ENCODE peak calls at places on chromosomes 1 and 21, in nine cellular contexts. T, D, L, J, N, Q, V, Z and G are unnamed samples.
A peak's percentile ranks its signal among the peaks of the same experiment; 100 is the strongest.

GRCh38 chr21:44779417-44780139 is 22.0 kb downstream of the UBE2G2 start:
- DNase-seq in J (no peak), Z (no peak), N (no peak), D (no peak), V (no peak), L (no peak), T (no peak), Q (no peak), G (no peak)

GRCh38 chr1:205285391-205286101 is 36.0 kb downstream of the NUAK2 start:
- DNase-seq in J (no peak), Z (no peak), V (peak; percentile 76), D (peak; percentile 75), N (no peak), L (peak; percentile 54), Q (no peak), T (peak; percentile 95), G (no peak)

GRCh38 chr1:2046225-2046917 is 3.8 kb upstream of the PRKCZ start:
- DNase-seq in N (peak; percentile 78), T (peak; percentile 41), V (no peak), D (peak; percentile 75), L (peak; percentile 88), J (no peak), Q (no peak), Z (peak; percentile 92), G (peak; percentile 88)

GRCh38 chr21:36096398-36097290 is 26.8 kb downstream of the CBR1 start:
- DNase-seq in V (no peak), N (no peak), J (no peak), D (no peak), L (no peak), Q (no peak), Z (no peak), T (no peak), G (no peak)

GRCh38 chr1:30302808-30303310 is 420.5 kb downstream of the MATN1 start:
- DNase-seq in Z (peak; percentile 4), V (no peak), T (no peak), D (no peak), N (no peak), J (no peak), L (no peak), Q (no peak), G (no peak)

GRCh38 chr1:159839135-159839849 is 12.6 kb downstream of the SLAMF8 start:
- DNase-seq in L (no peak), D (no peak), N (no peak), V (peak; percentile 36), Z (no peak), J (no peak), Q (no peak), T (no peak), G (no peak)

GRCh38 chr1:47608296-47608875 is 170.5 kb downstream of the FOXD2 start:
- DNase-seq in Z (peak; percentile 10), L (no peak), Q (no peak), J (no peak), N (no peak), T (no peak), V (no peak), D (no peak), G (no peak)

GRCh38 chr1:175714350-175714749 is 29.0 kb downstream of the TNR start:
- DNase-seq in J (no peak), T (no peak), Z (no peak), Q (no peak), N (no peak), D (no peak), V (no peak), L (no peak), G (no peak)

GRCh38 chr1:1013922-1014617 is 773 bp downstream of the ISG15 start:
- DNase-seq in J (no peak), N (no peak), L (no peak), V (no peak), Z (no peak), D (peak; percentile 67), T (no peak), Q (no peak), G (no peak)

GRCh38 chr1:46461017-46461808 is 28.4 kb upstream of the DMBX1 start:
- DNase-seq in V (no peak), Z (no peak), T (no peak), J (no peak), L (no peak), Q (no peak), D (no peak), N (no peak), G (no peak)

GRCh38 chr1:24362982-24363614 is 43.9 kb downstream of the GRHL3 start:
- DNase-seq in D (no peak), N (no peak), Q (peak; percentile 7), T (no peak), J (peak; percentile 67), L (no peak), Z (no peak), V (no peak), G (no peak)

GRCh38 chr1:215819114-215819513 is 252.0 kb downstream of the KCTD3 start:
- DNase-seq in V (no peak), N (no peak), D (no peak), J (peak; percentile 33), T (no peak), Z (no peak), Q (no peak), L (no peak), G (no peak)

DNA sequence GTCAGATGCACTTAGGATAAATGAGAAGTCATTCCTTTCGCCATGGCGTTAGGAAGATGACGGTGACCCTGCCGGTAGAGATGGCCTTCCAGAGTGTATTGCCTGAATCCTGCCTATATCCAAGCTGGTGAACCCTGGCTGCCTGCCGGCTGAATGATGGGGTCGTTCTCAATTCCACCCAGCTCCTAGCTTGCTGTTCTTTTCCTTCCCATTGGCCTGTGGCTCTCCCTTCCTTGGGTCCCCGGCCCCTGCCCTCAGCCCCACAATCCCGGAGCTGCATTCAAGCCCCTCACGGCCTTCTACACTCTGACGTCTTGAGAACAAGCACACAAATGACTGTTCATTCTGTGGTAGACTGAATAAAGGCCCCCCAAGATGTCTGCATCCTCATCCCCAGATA is 28.2 kb upstream of the ZBTB21 start:
- DNase-seq in T (no peak), D (no peak), J (no peak), Q (no peak), Z (no peak), V (no peak), N (no peak), L (no peak), G (no peak)
- TF ChIP-seq CTCF in T (no peak), D (no peak), J (no peak), Q (no peak), Z (no peak), V (no peak), N (no peak), L (no peak), G (no peak)

GRCh38 chr1:54425152-54425584 is 19.0 kb upstream of the SSBP3 start:
- DNase-seq in D (no peak), Z (peak; percentile 71), N (no peak), Q (no peak), L (peak; percentile 68), J (no peak), T (no peak), V (no peak), G (no peak)
- TF ChIP-seq CTCF in D (no peak), Z (no peak), N (no peak), Q (no peak), L (no peak), J (peak; percentile 36), T (no peak), V (peak; percentile 26), G (no peak)

GRCh38 chr1:17603091-17603841 is 63.8 kb downstream of the ARHGEF10L start:
- DNase-seq in Q (no peak), J (no peak), T (no peak), Z (peak; percentile 78), D (no peak), L (peak; percentile 48), N (peak; percentile 90), V (no peak), G (peak; percentile 65)

GRCh38 chr1:17600313-17600712 is 60.8 kb downstream of the ARHGEF10L start:
- DNase-seq in N (no peak), T (no peak), V (no peak), J (no peak), Z (no peak), Q (no peak), D (no peak), L (no peak), G (no peak)

GRCh38 chr1:17598251-17598650 is 58.8 kb downstream of the ARHGEF10L start:
- DNase-seq in L (no peak), Z (no peak), J (no peak), T (no peak), Q (no peak), V (no peak), D (no peak), N (no peak), G (no peak)

GRCh38 chr1:17599301-17600300 is 60.1 kb downstream of the ARHGEF10L start:
- DNase-seq in L (peak; percentile 51), N (no peak), Z (no peak), V (no peak), D (no peak), J (no peak), T (no peak), Q (no peak), G (no peak)

DNA sequence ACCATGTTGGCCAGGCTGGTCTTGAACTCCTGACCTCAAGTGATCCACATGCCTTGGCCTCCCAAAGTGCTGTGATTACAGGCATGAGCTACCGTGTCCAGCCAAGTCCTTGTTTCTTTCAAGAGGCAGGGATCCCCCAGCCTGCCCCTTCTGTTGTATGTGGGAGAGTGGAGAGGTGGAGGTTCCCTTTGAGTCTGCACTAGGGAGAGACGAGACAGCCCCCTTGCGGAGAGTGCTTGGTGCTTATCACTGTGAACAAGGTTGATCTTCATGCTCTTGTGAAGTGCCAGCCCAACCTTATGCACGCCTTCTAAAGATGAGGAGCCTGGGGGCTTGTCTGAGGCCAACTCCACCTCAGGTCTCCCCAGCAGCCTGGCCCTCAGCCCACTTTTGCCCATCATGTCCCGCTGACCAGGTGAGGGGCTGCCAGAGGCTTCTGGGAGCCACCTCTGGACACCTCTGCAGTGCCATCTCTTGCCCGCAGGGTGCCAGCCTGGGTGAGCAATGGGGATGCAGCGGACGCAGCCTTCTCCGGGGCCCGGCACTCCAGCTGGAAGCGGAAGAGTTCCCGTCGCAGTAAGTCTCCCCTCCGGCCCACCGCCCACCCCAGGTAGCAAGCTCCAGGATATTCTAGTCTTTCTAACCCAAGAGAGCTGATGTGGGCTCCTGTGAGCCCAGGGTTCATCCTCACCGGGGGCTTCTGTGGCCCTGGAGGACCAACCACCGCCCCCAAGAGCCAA is 62.3 kb downstream of the ARHGEF10L start:
- DNase-seq in L (no peak), Q (no peak), Z (no peak), T (no peak), J (no peak), N (no peak), V (no peak), D (no peak), G (no peak)
- TF ChIP-seq CTCF in L (no peak), Q (no peak), Z (no peak), T (no peak), J (no peak), N (no peak), V (no peak), D (no peak), G (no peak)

DNA sequence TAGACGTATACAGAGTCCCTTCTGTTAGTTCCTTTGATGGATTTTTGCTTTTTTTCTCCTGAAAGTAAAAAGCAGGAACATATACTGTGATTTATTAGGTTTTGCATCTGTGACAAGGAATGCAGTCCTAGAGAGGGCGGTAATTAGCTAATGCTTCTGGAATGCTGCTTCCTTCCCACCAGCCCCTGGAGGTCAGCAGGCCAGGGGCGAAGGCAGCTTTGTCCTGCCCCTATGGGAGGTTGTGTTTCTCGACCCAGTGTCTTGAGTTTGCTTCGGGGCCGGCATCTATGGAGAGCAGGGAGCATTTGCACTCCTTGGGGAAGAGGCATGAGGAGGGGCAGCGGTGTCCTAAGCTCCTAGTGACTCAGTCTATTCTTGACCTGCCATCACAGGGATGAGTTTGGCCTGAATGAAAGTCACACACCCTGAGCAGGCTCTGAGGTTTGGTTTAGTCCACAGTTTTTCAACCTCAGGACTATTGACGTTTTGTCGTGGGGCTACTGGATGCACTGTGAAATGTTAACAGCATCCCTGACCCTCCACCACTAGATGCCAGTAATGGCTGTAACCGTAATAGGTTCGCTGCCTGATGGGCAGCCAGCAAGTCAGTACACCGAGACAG is 85.0 kb upstream of the KCNJ15 start:
- DNase-seq in V (no peak), L (no peak), N (peak; percentile 37), D (no peak), J (peak; percentile 11), Z (no peak), T (no peak), Q (no peak), G (peak; percentile 62)
- TF ChIP-seq CTCF in V (peak; percentile 20), L (no peak), N (no peak), D (no peak), J (peak; percentile 24), Z (no peak), T (no peak), Q (no peak), G (no peak)